ENCODE peak calls at places on chromosomes 7 and 10, in six cellular contexts. I is bronchial epithelial cell; P is left ventricle myocardium inferior; U is transverse colon; Z is CD8-positive, alpha-beta T cell; T is NT2/D1. H is an unnamed sample.

GRCh38 chr10:114057845-114058244 is 14.2 kb downstream of the ADRB1 start:
- DNase-seq in P (no peak), I (no peak), T (no peak), U (no peak), Z (no peak), H (no peak)

GRCh38 chr7:132333301-132333700 is 243.0 kb downstream of the PLXNA4 start:
- DNase-seq in P (peak; percentile 27), T (no peak), I (peak; percentile 4), Z (no peak), U (no peak), H (no peak)

GRCh38 chr7:94420321-94420720 is 25.6 kb downstream of the COL1A2 start:
- DNase-seq in I (no peak), U (no peak), P (no peak), T (no peak), Z (no peak), H (no peak)

GRCh38 chr7:50209461-50210161 is 94.9 kb upstream of the IKZF1 start:
- DNase-seq in P (no peak), T (no peak), U (no peak), Z (no peak), I (no peak), H (no peak)

GRCh38 chr10:100981178-100981710 is 6.1 kb downstream of the MRPL43 start:
- DNase-seq in T (no peak), U (no peak), Z (no peak), P (no peak), I (no peak), H (no peak)

GRCh38 chr7:23604296-23604640 is 7.1 kb downstream of the CCDC126 start:
- DNase-seq in P (no peak), Z (no peak), I (peak; percentile 44), U (no peak), T (no peak), H (no peak)

GRCh38 chr7:39016609-39017008 is 38.9 kb downstream of the POU6F2 start:
- DNase-seq in Z (no peak), I (peak; percentile 30), U (peak; percentile 7), T (no peak), P (no peak), H (no peak)

GRCh38 chr7:5591547-5591899 is 167.9 kb upstream of the TNRC18 start:
- DNase-seq in T (no peak), Z (no peak), U (no peak), P (no peak), I (no peak), H (peak; percentile 83)

GRCh38 chr7:43577485-43577951 is 5.4 kb upstream of the STK17A start:
- DNase-seq in Z (no peak), I (peak; percentile 93), T (no peak), U (no peak), P (no peak), H (no peak)

DNA sequence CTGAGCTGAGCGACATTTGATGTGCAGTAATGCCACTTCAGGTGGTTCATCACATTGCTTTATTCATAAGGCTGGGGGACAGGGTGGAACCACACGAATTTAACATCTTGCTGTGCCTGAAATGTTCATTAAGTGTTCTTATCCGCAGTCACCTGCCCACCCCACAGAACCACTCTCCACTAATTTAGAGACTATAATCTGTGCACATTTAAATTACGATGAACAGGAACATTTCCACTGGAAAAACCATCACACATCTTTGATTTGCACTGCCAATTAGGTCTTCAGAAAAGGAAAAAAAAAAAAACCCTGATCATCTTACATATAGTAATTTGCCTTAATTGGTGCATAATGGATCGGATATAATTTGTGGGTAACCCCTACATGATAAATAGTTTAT is 2.3 kb downstream of the CDCA7L start:
- DNase-seq in Z (no peak), P (no peak), T (no peak), I (no peak), U (no peak), H (no peak)
- H3K4me3 ChIP-seq in Z (no peak overlapping the region), P (peak overlapping the region; percentile 79), T (no peak overlapping the region), I (no peak overlapping the region), U (no peak overlapping the region), H (no peak overlapping the region)

GRCh38 chr10:18737236-18737635 is 78.0 kb downstream of the ARL5B start:
- DNase-seq in Z (no peak), U (no peak), I (no peak), T (no peak), P (no peak), H (no peak)
- H3K27me3 ChIP-seq in Z (no peaks in the 10 kb centered on the region), U (no peaks in the 10 kb centered on the region), I (no peaks in the 10 kb centered on the region), T (no peaks in the 10 kb centered on the region), P (no peaks in the 10 kb centered on the region), H (no peaks in the 10 kb centered on the region)

GRCh38 chr7:129714514-129715063 is 103.1 kb downstream of the NRF1 start:
- DNase-seq in I (no peak), U (no peak), Z (no peak), T (no peak), P (no peak), H (no peak)
- H3K36me3 ChIP-seq in I (peaks cover 13% of the 10 kb centered on the region), U (peaks cover 17% of the 10 kb centered on the region), Z (peaks cover 61% of the 10 kb centered on the region), T (peaks cover 65% of the 10 kb centered on the region), P (peaks cover 95% of the 10 kb centered on the region), H (peaks cover 14% of the 10 kb centered on the region)

GRCh38 chr7:27183682-27184341 is 1.2 kb downstream of the HOXA11 start:
- DNase-seq in U (peak; percentile 24), T (no peak), Z (no peak), P (no peak), I (no peak), H (peak; percentile 77)
- H3K4me3 ChIP-seq in U (peak overlapping the region; percentile 68), T (peak overlapping the region; percentile 23), Z (no peak overlapping the region), P (peak overlapping the region; percentile 59), I (no peak overlapping the region), H (no peak overlapping the region)

GRCh38 chr7:129435414-129435829 is 1.2 kb downstream of the STRIP2 start:
- DNase-seq in P (no peak), T (no peak), U (no peak), Z (no peak), I (peak; percentile 15), H (no peak)
- H3K27me3 ChIP-seq in P (no peaks in the 10 kb centered on the region), T (peaks cover 29% of the 10 kb centered on the region), U (peaks cover 32% of the 10 kb centered on the region), Z (no peaks in the 10 kb centered on the region), I (no peaks in the 10 kb centered on the region), H (peaks cover 14% of the 10 kb centered on the region)

DNA sequence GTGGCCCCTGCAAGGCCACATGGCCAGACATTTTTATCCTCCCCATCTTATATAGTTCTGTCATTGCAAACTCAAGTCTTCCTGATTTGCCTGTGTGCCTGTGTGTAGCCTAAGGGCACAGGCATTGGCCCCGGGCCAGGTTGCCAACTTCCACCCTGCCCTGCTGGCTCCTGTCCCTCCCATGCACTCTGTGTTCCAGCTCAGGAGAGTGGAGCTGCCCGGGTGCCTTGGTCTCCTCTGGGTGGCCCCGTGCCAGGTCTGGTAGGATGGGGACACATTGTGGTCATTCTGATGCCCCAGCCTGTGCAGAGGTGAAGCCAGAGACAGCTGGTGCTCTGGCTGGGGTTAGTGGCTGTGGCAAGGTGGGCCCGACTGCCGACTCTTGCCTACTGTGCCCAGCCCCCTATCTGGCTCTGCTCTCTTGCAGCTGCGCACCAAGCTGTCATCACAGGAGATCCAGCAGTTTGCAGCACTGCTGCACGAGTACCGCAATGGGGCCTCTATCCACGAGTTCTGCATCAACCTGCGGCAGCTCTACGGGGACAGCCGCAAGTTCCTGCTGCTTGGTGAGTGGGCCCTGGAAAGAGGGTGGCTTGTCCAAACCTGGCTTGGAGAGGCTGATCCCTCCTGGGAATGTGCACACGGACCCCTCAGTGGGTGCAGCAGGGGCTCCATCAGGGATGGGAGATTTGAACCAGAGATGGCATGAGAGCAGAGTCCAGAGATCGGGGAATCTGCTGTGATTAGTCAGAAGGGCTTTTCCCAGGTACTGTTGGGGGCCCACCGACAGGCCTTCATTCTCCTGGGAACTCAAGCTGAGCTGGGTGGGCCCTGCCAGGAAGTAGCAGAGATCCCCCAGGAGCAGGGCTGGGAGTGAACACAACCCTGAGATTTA is 14.7 kb downstream of the NACAD start:
- DNase-seq in Z (no peak), T (no peak), U (no peak), I (no peak), P (peak; percentile 81), H (no peak)
- H3K36me3 ChIP-seq in Z (peaks cover 71% of the 10 kb centered on the region), T (peaks cover 74% of the 10 kb centered on the region), U (peaks cover 27% of the 10 kb centered on the region), I (peaks cover 31% of the 10 kb centered on the region), P (peaks cover 82% of the 10 kb centered on the region), H (no peaks in the 10 kb centered on the region)

GRCh38 chr10:3805791-3806381 is 20.9 kb upstream of the KLF6 start:
- DNase-seq in I (peak; percentile 75), T (no peak), Z (peak; percentile 62), P (peak; percentile 34), U (peak; percentile 61), H (no peak)
- H3K4me3 ChIP-seq in I (no peak overlapping the region), T (no peak overlapping the region), Z (no peak overlapping the region), P (peak overlapping the region; percentile 42), U (peak overlapping the region; percentile 15), H (no peak overlapping the region)

GRCh38 chr7:155392726-155393570 is 65.0 kb upstream of the EN2 start:
- DNase-seq in Z (no peak), U (no peak), T (no peak), I (peak; percentile 18), P (no peak), H (no peak)
- H3K27me3 ChIP-seq in Z (no peaks in the 10 kb centered on the region), U (peaks cover 46% of the 10 kb centered on the region), T (no peaks in the 10 kb centered on the region), I (no peaks in the 10 kb centered on the region), P (peaks cover 97% of the 10 kb centered on the region), H (no peaks in the 10 kb centered on the region)

GRCh38 chr7:778968-779451 is 51.9 kb upstream of the PRKAR1B start:
- DNase-seq in U (no peak), Z (no peak), I (no peak), T (no peak), P (no peak), H (peak; percentile 41)

GRCh38 chr7:779480-779879 is 52.4 kb upstream of the PRKAR1B start:
- DNase-seq in T (no peak), U (no peak), I (no peak), Z (no peak), P (no peak), H (peak; percentile 47)

GRCh38 chr7:780056-780455 is 52.2 kb upstream of the SUN1 start:
- DNase-seq in P (peak; percentile 56), Z (no peak), T (no peak), I (no peak), U (no peak), H (peak; percentile 33)

GRCh38 chr7:781228-781864 is 50.9 kb upstream of the SUN1 start:
- DNase-seq in I (no peak), U (no peak), P (no peak), Z (no peak), T (no peak), H (no peak)

DNA sequence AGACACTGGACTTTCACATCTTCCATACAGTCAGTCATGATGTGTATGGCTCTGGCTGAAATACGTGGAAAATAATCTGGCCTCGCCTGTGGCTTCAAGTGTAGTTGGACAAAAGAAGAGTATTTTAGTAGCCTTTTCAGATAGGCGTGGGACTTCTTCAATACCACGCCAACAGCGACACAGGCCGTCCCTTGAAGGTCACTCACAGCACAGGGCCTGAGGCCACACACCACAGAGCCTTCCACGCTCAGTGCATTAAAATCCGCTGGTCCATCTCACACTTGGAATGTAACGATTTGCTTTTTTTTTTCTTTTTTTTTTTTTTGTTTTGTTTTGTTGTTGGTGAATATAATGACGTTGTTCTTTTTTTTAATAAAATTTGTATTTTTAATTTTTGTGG is 51.8 kb upstream of the SUN1 start:
- DNase-seq in T (no peak), P (no peak), I (no peak), U (no peak), Z (no peak), H (no peak)
- H3K36me3 ChIP-seq in T (peaks cover 99% of the 10 kb centered on the region), P (peaks cover 65% of the 10 kb centered on the region), I (peaks cover 27% of the 10 kb centered on the region), U (no peaks in the 10 kb centered on the region), Z (no peaks in the 10 kb centered on the region), H (peaks cover 19% of the 10 kb centered on the region)